ENCODE peak calls at places on chromosome 6, in nine cellular contexts. C is thoracic aorta, T is astrocyte, I is Peyer's patch, W is body of pancreas, R is gastrocnemius medialis, X is fibroblast of mammary gland, O is omental fat pad, B is cardiac fibroblast. Y is an unnamed sample.

GRCh38 chr6:160995271-160995670 is 3.7 kb downstream of the MAP3K4 start:
- DNase-seq in I (no peak), O (no peak), B (no peak), R (no peak), T (no peak), C (no peak), X (no peak), W (no peak), Y (no peak)

GRCh38 chr6:16633465-16633864 is 127.8 kb downstream of the ATXN1 start:
- DNase-seq in X (no peak), O (no peak), I (no peak), B (no peak), R (no peak), C (no peak), T (no peak), W (no peak), Y (no peak)

GRCh38 chr6:20911826-20912225 is 377.6 kb downstream of the CDKAL1 start:
- DNase-seq in O (no peak), I (no peak), W (no peak), X (no peak), T (no peak), C (no peak), B (no peak), R (no peak), Y (no peak)

GRCh38 chr6:43974643-43975235 is 152.5 kb downstream of the MRPL14 start:
- DNase-seq in R (no peak), I (no peak), X (no peak), T (no peak), C (no peak), W (no peak), O (no peak), B (no peak), Y (no peak)

GRCh38 chr6:109794201-109794926 is 103.3 kb downstream of the FIG4 start:
- DNase-seq in R (no peak), T (peak; percentile 75), B (peak; percentile 86), X (peak; percentile 96), I (no peak), W (no peak), O (no peak), C (no peak), Y (no peak)

GRCh38 chr6:16694789-16695188 is 66.5 kb downstream of the ATXN1 start:
- DNase-seq in O (no peak), T (no peak), W (no peak), C (no peak), I (no peak), X (no peak), B (no peak), R (no peak), Y (no peak)

GRCh38 chr6:9502991-9503761 is 911.7 kb downstream of the TFAP2A start:
- DNase-seq in I (no peak), W (no peak), C (no peak), O (no peak), R (no peak), B (peak; percentile 92), X (peak; percentile 23), T (peak; percentile 95), Y (no peak)

GRCh38 chr6:127515234-127515793 is 3.8 kb downstream of the MTCL3 start:
- DNase-seq in O (no peak), R (no peak), B (peak; percentile 33), I (peak; percentile 23), W (peak; percentile 14), C (no peak), T (peak; percentile 10), X (peak; percentile 28), Y (no peak)

GRCh38 chr6:79808846-79809245 is 138.5 kb downstream of the ELOVL4 start:
- DNase-seq in I (no peak), X (no peak), T (no peak), R (no peak), O (no peak), W (no peak), B (no peak), C (no peak), Y (no peak)

GRCh38 chr6:12208190-12208589 is 82.0 kb upstream of the EDN1 start:
- DNase-seq in I (no peak), O (no peak), R (peak; percentile 18), X (peak; percentile 66), T (no peak), C (no peak), W (no peak), B (peak; percentile 79), Y (peak; percentile 95)

GRCh38 chr6:90483116-90483839 is 103.6 kb downstream of the MAP3K7 start:
- DNase-seq in B (peak; percentile 50), I (no peak), C (no peak), X (peak; percentile 82), O (no peak), T (no peak), R (no peak), W (no peak), Y (no peak)

GRCh38 chr6:498795-499231 is 107.3 kb downstream of the IRF4 start:
- DNase-seq in W (no peak), B (no peak), R (no peak), I (no peak), X (no peak), O (no peak), C (no peak), T (peak; percentile 10), Y (no peak)

DNA sequence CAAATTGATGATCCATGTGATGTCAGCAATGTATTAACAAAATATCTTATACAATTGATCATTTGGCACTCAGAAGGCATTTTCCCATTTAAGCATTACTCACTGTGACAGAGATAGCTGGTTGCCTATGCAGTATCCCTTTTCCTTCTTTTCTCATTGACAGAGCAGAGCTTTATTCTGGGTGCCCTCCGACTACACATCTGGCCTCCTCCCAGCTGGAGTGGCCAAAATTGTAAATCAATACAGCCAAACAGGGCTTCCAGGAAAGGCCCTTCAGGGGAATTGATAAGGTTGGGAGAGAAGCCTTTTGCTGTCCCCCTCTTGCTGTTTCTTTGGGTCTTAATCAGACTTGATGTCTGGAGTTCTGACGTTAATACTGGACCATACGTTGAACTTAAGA is 9.6 kb upstream of the BLOC1S5 start:
- DNase-seq in W (no peak), I (no peak), R (no peak), C (no peak), B (no peak), T (no peak), X (no peak), O (no peak), Y (no peak)
- TF ChIP-seq CTCF in W (no peak), I (no peak), R (no peak), C (no peak), B (no peak), T (no peak), X (no peak), O (no peak), Y (no peak)

GRCh38 chr6:137631323-137631722 is 137.1 kb upstream of the OLIG3 start:
- DNase-seq in C (no peak), I (no peak), B (no peak), O (no peak), X (no peak), W (no peak), R (no peak), T (peak; percentile 7), Y (no peak)

GRCh38 chr6:137623293-137623692 is 129.1 kb upstream of the OLIG3 start:
- DNase-seq in T (no peak), R (no peak), B (no peak), W (no peak), X (no peak), I (no peak), O (no peak), C (no peak), Y (no peak)

GRCh38 chr6:137630666-137631065 is 136.5 kb upstream of the OLIG3 start:
- DNase-seq in B (no peak), C (no peak), W (no peak), X (no peak), O (no peak), T (no peak), R (no peak), I (no peak), Y (no peak)

GRCh38 chr6:137625100-137625661 is 131.0 kb upstream of the OLIG3 start:
- DNase-seq in C (no peak), O (no peak), B (no peak), T (no peak), W (no peak), X (no peak), I (no peak), R (no peak), Y (no peak)

DNA sequence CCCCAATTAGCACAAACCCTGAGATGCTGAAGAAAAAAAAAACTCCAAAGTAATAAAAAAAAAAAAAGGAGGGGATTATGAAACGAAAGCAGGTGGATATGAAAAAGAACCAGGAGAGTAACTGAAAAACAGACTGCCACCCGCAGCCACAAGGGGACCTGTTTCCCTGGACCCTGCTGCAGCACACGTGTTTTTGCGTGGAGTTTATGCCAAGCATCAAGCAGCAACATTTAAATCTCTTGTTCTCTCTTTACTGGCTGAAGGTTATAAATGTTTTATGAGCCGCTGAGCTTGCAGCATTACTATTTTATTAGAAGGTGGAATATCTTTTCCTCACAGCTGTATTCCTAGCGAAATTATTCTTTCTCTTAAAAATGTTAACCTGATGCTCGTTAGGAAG is 131.6 kb upstream of the OLIG3 start:
- DNase-seq in I (no peak), X (no peak), O (no peak), T (no peak), R (no peak), W (no peak), C (no peak), B (no peak), Y (no peak)
- TF ChIP-seq CTCF in I (no peak), X (peak; percentile 13), O (no peak), T (no peak), R (no peak), W (no peak), C (no peak), B (no peak), Y (no peak)

GRCh38 chr6:111478064-111478476 is 4.9 kb downstream of the REV3L start:
- DNase-seq in B (peak; percentile 57), I (no peak), T (peak; percentile 61), X (peak; percentile 38), R (no peak), O (no peak), W (no peak), C (no peak), Y (no peak)

GRCh38 chr6:111480988-111481830 is 1.8 kb downstream of the REV3L start:
- DNase-seq in O (no peak), X (peak; percentile 50), C (no peak), T (no peak), B (no peak), I (no peak), W (no peak), R (no peak), Y (no peak)

GRCh38 chr6:111481836-111482235 is 1.2 kb downstream of the REV3L start:
- DNase-seq in C (no peak), X (peak; percentile 31), B (peak; percentile 39), W (no peak), R (no peak), I (no peak), T (no peak), O (no peak), Y (no peak)

GRCh38 chr6:111477481-111477938 is 5.5 kb downstream of the REV3L start:
- DNase-seq in W (no peak), C (no peak), T (no peak), X (no peak), O (no peak), I (no peak), R (no peak), B (no peak), Y (no peak)

GRCh38 chr6:111478749-111479148 is 4.3 kb downstream of the REV3L start:
- DNase-seq in O (no peak), I (no peak), R (no peak), B (peak; percentile 79), C (no peak), X (peak; percentile 73), T (no peak), W (no peak), Y (no peak)
- TF ChIP-seq CTCF in O (no peak), I (peak; percentile 37), R (no peak), B (peak; percentile 40), C (no peak), X (peak; percentile 47), T (no peak), W (no peak), Y (peak; percentile 73)

GRCh38 chr6:35804996-35805736 is at the start of gene LHFPL5:
- DNase-seq in B (no peak), I (no peak), R (no peak), X (no peak), W (peak; percentile 63), O (no peak), C (no peak), T (no peak), Y (no peak)
- TF ChIP-seq CTCF in B (no peak), I (no peak), R (no peak), X (no peak), W (no peak), O (no peak), C (no peak), T (no peak), Y (no peak)